ENCODE peak calls at places on chromosomes 6 and 20, in eight cellular contexts. W, Z, M, P, F, H, D and Q are unnamed samples. For H3K9me3, the result is how much of the 10 kb centered on the place peaks cover.

GRCh38 chr6:35717449-35718353 is 19.1 kb upstream of the ARMC12 start:
- DNase-seq in P (peak), W (no peak), M (no peak), F (no peak), D (no peak), H (no peak), Z (peak), Q (no peak)

GRCh38 chr20:43389839-43390626 is 67.7 kb upstream of the SRSF6 start:
- DNase-seq in D (no peak), Z (no peak), P (no peak), F (no peak), W (no peak), H (no peak), M (no peak), Q (no peak)

GRCh38 chr20:25090492-25091429 is 8.8 kb upstream of the VSX1 start:
- DNase-seq in W (no peak), D (no peak), M (no peak), H (peak), P (peak), Z (no peak), F (no peak), Q (peak)

GRCh38 chr6:166745801-166746668 is 119.0 kb upstream of the RPS6KA2 start:
- DNase-seq in H (no peak), M (no peak), D (no peak), Z (peak), P (no peak), W (no peak), F (no peak), Q (no peak)

GRCh38 chr6:139753198-139753861 is 378.9 kb upstream of the CITED2 start:
- DNase-seq in P (no peak), W (no peak), H (no peak), Z (no peak), D (no peak), F (no peak), M (peak), Q (no peak)

GRCh38 chr6:15464211-15464725 is 198.6 kb downstream of the DTNBP1 start:
- DNase-seq in H (peak), W (peak), P (peak), D (peak), F (no peak), Z (peak), M (no peak), Q (peak)

GRCh38 chr20:47133809-47134456 is 222.6 kb downstream of the ZMYND8 start:
- DNase-seq in P (no peak), D (no peak), Z (no peak), H (no peak), W (no peak), F (no peak), M (peak), Q (no peak)

GRCh38 chr6:147787407-147787806 is 278.9 kb downstream of the SAMD5 start:
- DNase-seq in D (no peak), W (no peak), P (no peak), H (no peak), F (no peak), Z (no peak), M (no peak), Q (no peak)

GRCh38 chr6:20284672-20285071 is 72.4 kb upstream of the MBOAT1 start:
- DNase-seq in Z (no peak), W (no peak), F (no peak), P (no peak), D (no peak), M (no peak), H (no peak), Q (no peak)

GRCh38 chr6:98808522-98809210 is 25.7 kb upstream of the POU3F2 start:
- DNase-seq in Z (no peak), F (no peak), W (no peak), H (no peak), M (no peak), D (no peak), P (no peak), Q (no peak)

GRCh38 chr6:127188752-127189151 is 70.3 kb downstream of the RSPO3 start:
- DNase-seq in F (no peak), D (no peak), W (no peak), Z (no peak), H (no peak), M (no peak), P (no peak), Q (no peak)

GRCh38 chr20:19808498-19808897 is 50.4 kb downstream of the RIN2 start:
- DNase-seq in M (no peak), W (no peak), D (no peak), H (no peak), P (no peak), F (no peak), Z (no peak), Q (no peak)

GRCh38 chr6:163820745-163821456 is 406.4 kb downstream of the QKI start:
- DNase-seq in D (no peak), P (no peak), W (no peak), F (no peak), M (no peak), Z (no peak), H (no peak), Q (no peak)

GRCh38 chr6:167113935-167114910 is 8.7 kb upstream of the CCR6 start:
- DNase-seq in P (peak), F (no peak), W (no peak), H (no peak), M (no peak), Z (no peak), D (no peak), Q (peak)

GRCh38 chr6:90214461-90214860 is 82.2 kb downstream of the BACH2 start:
- DNase-seq in D (no peak), P (peak), M (no peak), F (no peak), W (no peak), Z (no peak), H (no peak), Q (no peak)

GRCh38 chr6:105767541-105767940 is 318.6 kb upstream of the PRDM1 start:
- DNase-seq in D (no peak), M (no peak), P (no peak), Z (no peak), W (no peak), F (no peak), H (no peak), Q (no peak)

GRCh38 chr20:45822863-45823262 is 4.2 kb downstream of the TNNC2 start:
- DNase-seq in M (peak), W (no peak), F (no peak), P (no peak), H (no peak), D (no peak), Z (no peak), Q (no peak)

GRCh38 chr20:54345301-54345724 is 130.1 kb upstream of the DOK5 start:
- DNase-seq in P (no peak), F (no peak), D (peak), H (no peak), W (peak), M (peak), Z (no peak), Q (no peak)

GRCh38 chr6:165663283-165663735 is 268 bp upstream of the PDE10A start:
- DNase-seq in H (no peak), M (peak), D (peak), Z (no peak), F (no peak), W (no peak), P (no peak), Q (no peak)

GRCh38 chr20:63206878-63207277 is 9.1 kb downstream of the YTHDF1 start:
- DNase-seq in F (no peak), D (no peak), P (no peak), Z (no peak), W (no peak), M (peak), H (no peak), Q (no peak)

GRCh38 chr6:12348530-12349511 is 58.7 kb downstream of the EDN1 start:
- DNase-seq in Z (no peak), F (no peak), H (no peak), P (no peak), M (peak), W (peak), D (peak), Q (no peak)
- H3K9me3 ChIP-seq in Z (under half), F (under half), H (under half), P (under half), M (under half), W (under half), D (under half), Q (under half)

GRCh38 chr6:134426623-134427022 is 108.7 kb upstream of the SGK1 start:
- DNase-seq in M (no peak), Z (no peak), D (no peak), F (no peak), H (no peak), P (no peak), W (no peak), Q (no peak)
- H3K9me3 ChIP-seq in M (under half), Z (under half), D (under half), F (under half), H (under half), P (under half), W (under half), Q (under half)

GRCh38 chr6:123027392-123027791 is 31.4 kb downstream of the CLVS2 start:
- DNase-seq in P (no peak), M (no peak), D (no peak), Z (no peak), F (no peak), W (no peak), H (no peak), Q (no peak)

GRCh38 chr6:123028263-123028662 is 32.2 kb downstream of the CLVS2 start:
- DNase-seq in H (no peak), Z (no peak), D (no peak), F (no peak), M (no peak), W (no peak), P (no peak), Q (no peak)

GRCh38 chr6:123017313-123017712 is 21.3 kb downstream of the CLVS2 start:
- DNase-seq in W (no peak), P (no peak), M (no peak), F (no peak), Z (no peak), H (no peak), D (no peak), Q (no peak)

GRCh38 chr6:123022980-123023379 is 26.9 kb downstream of the CLVS2 start:
- DNase-seq in Z (no peak), D (no peak), F (no peak), W (no peak), H (no peak), M (no peak), P (peak), Q (no peak)
- H3K9me3 ChIP-seq in Z (under half), D (under half), F (under half), W (under half), H (under half), M (under half), P (under half), Q (under half)

GRCh38 chr6:22328499-22328898 is 31.7 kb upstream of the PRL start:
- DNase-seq in H (no peak), Z (no peak), D (no peak), F (no peak), P (no peak), W (no peak), M (no peak), Q (no peak)
- H3K9me3 ChIP-seq in H (under half), Z (under half), D (under half), F (under half), P (under half), W (under half), M (under half), Q (under half)

GRCh38 chr20:7196481-7196880 is 429.0 kb downstream of the BMP2 start:
- DNase-seq in W (no peak), F (no peak), Z (no peak), M (no peak), H (no peak), P (no peak), D (no peak), Q (no peak)

GRCh38 chr20:7195704-7196103 is 428.2 kb downstream of the BMP2 start:
- DNase-seq in Z (no peak), H (no peak), D (peak), F (no peak), P (no peak), M (no peak), W (no peak), Q (no peak)

GRCh38 chr20:7193681-7194080 is 426.2 kb downstream of the BMP2 start:
- DNase-seq in M (no peak), Z (no peak), F (no peak), P (no peak), H (no peak), W (no peak), D (no peak), Q (no peak)
- H3K9me3 ChIP-seq in M (under half), Z (under half), F (under half), P (under half), H (under half), W (under half), D (under half), Q (under half)

DNA sequence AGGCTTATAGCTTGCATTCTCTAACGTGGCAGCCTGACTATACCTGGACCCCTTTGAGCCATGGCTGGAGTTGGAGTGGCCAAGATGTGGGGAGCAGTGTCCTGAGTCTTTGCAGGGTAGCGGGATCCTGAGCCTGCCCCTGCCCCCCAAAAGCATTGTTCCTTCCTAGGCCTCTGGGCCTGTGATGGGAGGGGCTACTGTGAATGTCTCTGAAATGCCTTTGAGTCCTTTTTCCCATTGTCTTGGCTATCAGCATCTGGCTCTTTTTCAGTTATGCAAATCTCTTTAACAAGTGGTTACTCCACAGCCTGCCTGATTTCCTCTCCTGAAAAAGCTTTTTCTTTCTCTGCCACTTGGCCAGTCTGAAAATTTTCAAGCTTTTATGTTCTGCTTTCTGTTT is 17.0 kb upstream of the PRL start:
- DNase-seq in F (no peak), D (no peak), M (no peak), Z (no peak), P (no peak), H (no peak), W (no peak), Q (no peak)
- H3K9me3 ChIP-seq in F (under half), D (under half), M (under half), Z (under half), P (under half), H (under half), W (under half), Q (under half)

GRCh38 chr20:40081653-40082052 is 607.4 kb downstream of the MAFB start:
- DNase-seq in W (no peak), M (no peak), D (no peak), Z (no peak), H (no peak), P (no peak), F (no peak), Q (no peak)

GRCh38 chr20:40085513-40085912 is 603.5 kb downstream of the MAFB start:
- DNase-seq in F (no peak), M (no peak), D (no peak), W (no peak), H (no peak), P (no peak), Z (no peak), Q (no peak)

GRCh38 chr20:40082436-40082835 is 606.6 kb downstream of the MAFB start:
- DNase-seq in D (no peak), W (no peak), Z (no peak), M (no peak), F (no peak), H (no peak), P (no peak), Q (no peak)

GRCh38 chr20:40080059-40080652 is 608.9 kb downstream of the MAFB start:
- DNase-seq in M (no peak), Z (no peak), H (no peak), P (no peak), W (no peak), F (no peak), D (no peak), Q (no peak)
- H3K9me3 ChIP-seq in M (under half), Z (under half), H (under half), P (under half), W (under half), F (under half), D (under half), Q (under half)

GRCh38 chr20:55375920-55376319 is 629.4 kb downstream of the CBLN4 start:
- DNase-seq in P (no peak), F (no peak), W (no peak), M (no peak), H (no peak), D (no peak), Z (no peak), Q (no peak)
- H3K9me3 ChIP-seq in P (under half), F (under half), W (under half), M (under half), H (under half), D (under half), Z (under half), Q (under half)